ENCODE peak calls at places on chromosomes 6 and 20, in five cellular contexts. B, L, K, N and G are unnamed samples.
A peak's percentile ranks its signal among the peaks of the same experiment; 100 is the strongest.

GRCh38 chr20:8851446-8851845 is 217.4 kb upstream of the PLCB4 start:
- DNase-seq in B (no peak), L (no peak), K (no peak), N (no peak), G (no peak)

GRCh38 chr6:29762781-29763214 is 39.6 kb downstream of the HLA-F start:
- DNase-seq in B (no peak), L (no peak), K (no peak), N (no peak), G (no peak)

GRCh38 chr6:111674882-111675281 is 69.2 kb upstream of the TRAF3IP2 start:
- DNase-seq in B (no peak), L (no peak), K (no peak), N (no peak), G (no peak)

GRCh38 chr20:51318058-51318960 is 224.2 kb downstream of the NFATC2 start:
- DNase-seq in B (no peak), L (peak; percentile 47), K (peak; percentile 84), N (peak; percentile 45), G (peak; percentile 60)

GRCh38 chr6:54217018-54217417 is 91.2 kb upstream of the TINAG start:
- DNase-seq in B (no peak), L (no peak), K (no peak), N (no peak), G (no peak)

GRCh38 chr6:53956068-53956711 is 155.1 kb upstream of the MLIP start:
- DNase-seq in B (peak; percentile 84), L (peak; percentile 79), K (peak; percentile 84), N (peak; percentile 68), G (peak; percentile 77)

GRCh38 chr20:35909796-35910195 is 44.5 kb downstream of the SCAND1 start:
- DNase-seq in B (no peak), L (no peak), K (no peak), N (no peak), G (no peak)

GRCh38 chr6:119566546-119567263 is 217.1 kb upstream of the MAN1A1 start:
- DNase-seq in B (no peak), L (no peak), K (no peak), N (no peak), G (no peak)

GRCh38 chr6:138500867-138501446 is 1.7 kb upstream of the NHSL1 start:
- DNase-seq in B (no peak), L (peak; percentile 55), K (no peak), N (no peak), G (no peak)

GRCh38 chr20:56004611-56005388 is 519 bp downstream of the CBLN4 start:
- DNase-seq in B (no peak), L (no peak), K (no peak), N (peak; percentile 42), G (no peak)

GRCh38 chr6:96032646-96033045 is 16.9 kb downstream of the FUT9 start:
- DNase-seq in B (no peak), L (no peak), K (no peak), N (no peak), G (no peak)

GRCh38 chr6:79707621-79708020 is 76.5 kb downstream of the SH3BGRL2 start:
- DNase-seq in B (no peak), L (no peak), K (no peak), N (no peak), G (no peak)

GRCh38 chr20:4893709-4894108 is 107.6 kb downstream of the SLC23A2 start:
- DNase-seq in B (no peak), L (no peak), K (no peak), N (no peak), G (no peak)

DNA sequence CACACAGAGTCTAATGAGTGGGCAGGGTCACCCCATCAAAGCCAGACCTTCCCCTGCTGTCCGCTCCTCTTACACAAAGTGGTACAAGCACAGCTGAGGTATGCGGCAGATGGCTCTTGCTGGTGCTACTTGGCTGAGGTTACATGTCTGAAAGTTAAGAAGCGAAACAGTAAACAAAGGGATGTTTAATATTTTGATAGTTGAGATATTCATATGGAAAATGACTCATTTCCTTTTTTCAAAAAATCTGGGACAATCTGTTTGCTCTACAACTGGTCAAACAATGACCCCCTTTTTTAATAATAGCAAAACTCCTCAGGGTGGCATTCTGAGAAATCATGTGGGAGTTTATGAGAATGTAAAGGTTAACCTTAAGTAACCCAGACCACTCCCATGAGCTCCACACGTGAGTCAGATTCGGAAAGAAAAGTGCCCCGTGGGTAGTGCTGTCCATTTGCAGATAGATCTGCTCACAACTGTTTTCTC is 245.3 kb downstream of the TBXT start:
- DNase-seq in B (no peak), L (no peak), K (no peak), N (no peak), G (no peak)
- TF ChIP-seq EP300 in B (no peak), L (no peak), K (no peak), N (no peak), G (no peak)

GRCh38 chr6:168097221-168097620 is 18.2 kb upstream of the FRMD1 start:
- DNase-seq in B (no peak), L (no peak), K (no peak), N (no peak), G (no peak)

GRCh38 chr6:168095171-168095691 is 16.2 kb upstream of the FRMD1 start:
- DNase-seq in B (no peak), L (no peak), K (no peak), N (no peak), G (no peak)

GRCh38 chr6:168097621-168098430 is 18.8 kb upstream of the FRMD1 start:
- DNase-seq in B (no peak), L (no peak), K (no peak), N (no peak), G (peak; percentile 92)

GRCh38 chr6:168096271-168096764 is 17.3 kb upstream of the FRMD1 start:
- DNase-seq in B (no peak), L (no peak), K (no peak), N (no peak), G (no peak)

DNA sequence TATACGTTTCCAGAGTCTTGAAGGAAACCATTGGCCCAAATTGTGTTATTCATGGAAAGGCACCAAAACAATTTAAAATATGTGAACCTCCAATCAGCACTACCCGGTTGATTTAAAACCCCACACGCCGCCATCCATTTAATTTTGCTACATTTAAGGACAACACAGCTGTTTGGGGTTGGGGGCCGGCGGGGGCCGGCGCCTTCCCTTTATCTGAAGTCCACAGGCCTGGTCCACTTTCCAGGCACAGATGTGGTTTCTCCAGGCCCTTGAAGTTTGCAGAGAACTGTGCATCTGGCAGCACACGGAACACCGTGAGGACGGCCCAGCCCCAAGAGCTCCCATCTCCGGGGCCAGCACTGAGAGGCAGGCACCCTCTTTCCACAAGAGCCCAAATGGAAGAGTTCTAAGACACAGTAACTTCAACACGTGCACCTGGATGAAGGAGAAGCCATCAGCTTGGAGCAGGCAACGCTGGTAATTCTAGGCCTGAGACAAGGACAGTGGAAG is 16.8 kb upstream of the FRMD1 start:
- DNase-seq in B (no peak), L (no peak), K (no peak), N (no peak), G (no peak)
- H3K27me3 ChIP-seq in B (peaks cover 27% of the 10 kb centered on the region), L (peaks cover 2% of the 10 kb centered on the region), K (peaks cover 19% of the 10 kb centered on the region), N (no peaks in the 10 kb centered on the region), G (peaks cover 5% of the 10 kb centered on the region)

DNA sequence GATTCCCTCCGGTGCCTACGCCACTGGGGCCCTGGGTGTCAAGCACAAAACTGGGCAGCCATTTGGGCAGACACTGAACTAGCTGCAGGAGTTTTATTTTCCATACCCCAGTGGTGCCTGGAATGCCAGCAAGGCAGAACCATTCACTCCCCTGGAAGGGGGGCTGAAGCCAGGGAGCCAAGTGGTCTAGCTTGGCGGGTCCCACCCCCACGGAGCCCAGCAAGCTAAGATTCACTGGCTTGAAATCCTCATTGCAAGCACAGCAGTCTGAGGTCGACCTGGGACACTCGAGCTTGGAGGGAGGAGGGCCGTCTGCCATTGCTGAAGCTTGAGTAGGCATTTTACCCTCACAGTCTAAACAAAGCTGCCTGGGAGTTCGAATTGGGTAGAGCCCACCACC is 125.3 kb downstream of the FRK start:
- DNase-seq in B (no peak), L (no peak), K (no peak), N (no peak), G (no peak)
- TF ChIP-seq EP300 in B (no peak), L (no peak), K (no peak), N (no peak), G (no peak)

DNA sequence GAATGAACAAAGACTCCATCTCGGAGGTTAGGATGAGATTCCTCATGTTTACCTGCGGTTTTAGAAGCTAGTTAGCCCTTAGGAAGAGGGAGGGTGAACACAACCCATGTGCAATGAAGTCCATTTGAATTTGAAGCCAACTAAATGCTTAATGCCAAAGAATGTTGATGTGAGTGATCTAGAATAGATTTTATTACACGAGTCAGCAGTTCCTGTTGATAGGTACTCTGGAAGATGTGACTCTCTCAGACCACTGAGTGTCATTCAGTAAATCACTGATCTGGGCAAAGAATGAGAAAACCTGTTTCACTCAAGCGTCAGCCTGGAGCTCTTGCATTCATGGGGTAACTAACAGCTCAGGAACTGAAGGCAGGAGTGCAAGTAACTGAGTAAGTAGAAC is 106.3 kb downstream of the TBC1D7 start:
- DNase-seq in B (no peak), L (no peak), K (no peak), N (no peak), G (no peak)
- H3K27me3 ChIP-seq in B (no peaks in the 10 kb centered on the region), L (no peaks in the 10 kb centered on the region), K (no peaks in the 10 kb centered on the region), N (no peaks in the 10 kb centered on the region), G (no peaks in the 10 kb centered on the region)

GRCh38 chr20:62625921-62626547 is 16.3 kb upstream of the SLCO4A1 start:
- DNase-seq in B (no peak), L (no peak), K (no peak), N (no peak), G (no peak)

GRCh38 chr20:62625516-62625915 is 16.8 kb upstream of the SLCO4A1 start:
- DNase-seq in B (no peak), L (no peak), K (no peak), N (no peak), G (no peak)

GRCh38 chr20:62628691-62629090 is 13.6 kb upstream of the SLCO4A1 start:
- DNase-seq in B (no peak), L (no peak), K (no peak), N (no peak), G (no peak)

GRCh38 chr20:62629864-62630470 is 12.3 kb upstream of the SLCO4A1 start:
- DNase-seq in B (no peak), L (no peak), K (no peak), N (no peak), G (no peak)

DNA sequence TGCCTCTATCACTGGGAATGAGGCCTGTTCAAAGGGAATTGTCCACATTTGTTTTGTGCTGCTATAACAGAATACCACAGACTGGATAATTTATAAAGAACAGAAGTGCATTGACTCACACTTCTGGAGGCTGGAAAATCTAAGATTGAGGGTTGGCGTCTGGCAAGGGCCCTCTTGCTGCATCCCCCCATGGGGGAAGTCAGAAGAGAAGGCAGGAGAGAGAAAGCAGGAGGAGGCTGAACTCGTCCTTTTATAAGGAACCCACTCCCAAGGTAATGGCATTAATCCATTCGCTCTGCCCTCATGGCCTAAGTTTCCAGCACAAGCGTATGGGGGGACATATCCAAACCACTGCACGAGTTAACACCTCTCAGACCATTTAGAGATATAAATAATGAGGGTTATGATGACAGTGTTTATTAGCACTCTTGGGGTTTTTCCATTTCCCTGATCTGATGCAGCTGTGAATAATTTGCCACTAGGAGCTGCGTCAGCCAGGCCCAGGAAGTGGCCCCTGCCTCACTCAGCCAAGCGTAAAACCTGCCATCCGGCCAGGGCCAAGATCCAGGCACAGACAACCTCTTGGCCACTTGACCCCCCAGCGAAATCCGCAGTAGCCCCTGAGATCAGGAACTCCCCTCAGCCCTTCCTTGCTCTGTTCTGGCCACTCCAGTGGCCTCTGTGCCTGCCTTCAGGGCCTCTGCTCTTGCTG is 14.2 kb upstream of the SLCO4A1 start:
- DNase-seq in B (no peak), L (no peak), K (no peak), N (no peak), G (no peak)
- TF ChIP-seq EP300 in B (no peak), L (no peak), K (no peak), N (no peak), G (no peak)